ENCODE peak calls at places on chromosomes 16 and 17, in six cellular contexts. One of them, this sample, is unnamed.

GRCh38 chr17:2266045-2266864 is 37.3 kb downstream of the SMG6 start:
- DNase-seq in HTR-8/SVneo: no peak
- DNase-seq in Calu3: no peak
- DNase-seq in A549: no peak
- DNase-seq in activated T-helper 1 cell treated with Interleukin-2 at 50 U/mL for 16 hours: peak
- DNase-seq in bronchial epithelial cell: no peak
- DNase-seq in this sample: peak

GRCh38 chr17:15036238-15036637 is 228.9 kb downstream of the PMP22 start:
- DNase-seq in bronchial epithelial cell: no peak
- DNase-seq in A549: no peak
- DNase-seq in Calu3: no peak
- DNase-seq in activated T-helper 1 cell treated with Interleukin-2 at 50 U/mL for 16 hours: no peak
- DNase-seq in HTR-8/SVneo: no peak
- DNase-seq in this sample: no peak

GRCh38 chr17:17504341-17505140 is 8.3 kb upstream of the RASD1 start:
- DNase-seq in activated T-helper 1 cell treated with Interleukin-2 at 50 U/mL for 16 hours: no peak
- DNase-seq in A549: no peak
- DNase-seq in Calu3: no peak
- DNase-seq in HTR-8/SVneo: no peak
- DNase-seq in bronchial epithelial cell: no peak
- DNase-seq in this sample: no peak

GRCh38 chr17:30495586-30495985 is 18.4 kb downstream of the GOSR1 start:
- DNase-seq in A549: no peak
- DNase-seq in Calu3: no peak
- DNase-seq in activated T-helper 1 cell treated with Interleukin-2 at 50 U/mL for 16 hours: no peak
- DNase-seq in bronchial epithelial cell: no peak
- DNase-seq in HTR-8/SVneo: no peak
- DNase-seq in this sample: no peak

GRCh38 chr16:57354311-57354710 is 4.3 kb upstream of the CCL22 start:
- DNase-seq in Calu3: no peak
- DNase-seq in A549: no peak
- DNase-seq in activated T-helper 1 cell treated with Interleukin-2 at 50 U/mL for 16 hours: no peak
- DNase-seq in HTR-8/SVneo: no peak
- DNase-seq in bronchial epithelial cell: no peak
- DNase-seq in this sample: no peak

GRCh38 chr16:86099326-86099725 is 200.4 kb downstream of the IRF8 start:
- DNase-seq in A549: no peak
- DNase-seq in bronchial epithelial cell: no peak
- DNase-seq in activated T-helper 1 cell treated with Interleukin-2 at 50 U/mL for 16 hours: no peak
- DNase-seq in HTR-8/SVneo: no peak
- DNase-seq in Calu3: no peak
- DNase-seq in this sample: no peak

GRCh38 chr16:87092958-87093357 is 224.2 kb downstream of the C16orf95 start:
- DNase-seq in bronchial epithelial cell: no peak
- DNase-seq in HTR-8/SVneo: no peak
- DNase-seq in A549: no peak
- DNase-seq in Calu3: no peak
- DNase-seq in activated T-helper 1 cell treated with Interleukin-2 at 50 U/mL for 16 hours: no peak
- DNase-seq in this sample: no peak

GRCh38 chr16:57949595-57950238 is 21.2 kb downstream of the CNGB1 start:
- DNase-seq in HTR-8/SVneo: no peak
- DNase-seq in A549: no peak
- DNase-seq in Calu3: no peak
- DNase-seq in bronchial epithelial cell: no peak
- DNase-seq in activated T-helper 1 cell treated with Interleukin-2 at 50 U/mL for 16 hours: no peak
- DNase-seq in this sample: no peak

GRCh38 chr16:81237282-81237681 is 1.2 kb upstream of the BCO1 start:
- DNase-seq in activated T-helper 1 cell treated with Interleukin-2 at 50 U/mL for 16 hours: no peak
- DNase-seq in A549: no peak
- DNase-seq in HTR-8/SVneo: no peak
- DNase-seq in bronchial epithelial cell: peak
- DNase-seq in Calu3: no peak
- DNase-seq in this sample: no peak

GRCh38 chr17:62898239-62898864 is 67.7 kb upstream of the TANC2 start:
- DNase-seq in bronchial epithelial cell: no peak
- DNase-seq in A549: no peak
- DNase-seq in Calu3: no peak
- DNase-seq in activated T-helper 1 cell treated with Interleukin-2 at 50 U/mL for 16 hours: no peak
- DNase-seq in HTR-8/SVneo: peak
- DNase-seq in this sample: no peak

GRCh38 chr16:8565498-8565897 is 24.8 kb downstream of the TMEM114 start:
- DNase-seq in HTR-8/SVneo: no peak
- DNase-seq in activated T-helper 1 cell treated with Interleukin-2 at 50 U/mL for 16 hours: no peak
- DNase-seq in A549: no peak
- DNase-seq in Calu3: peak
- DNase-seq in bronchial epithelial cell: no peak
- DNase-seq in this sample: no peak

GRCh38 chr17:65261152-65261551 is 124.0 kb downstream of the RGS9 start:
- DNase-seq in activated T-helper 1 cell treated with Interleukin-2 at 50 U/mL for 16 hours: no peak
- DNase-seq in Calu3: no peak
- DNase-seq in HTR-8/SVneo: no peak
- DNase-seq in A549: no peak
- DNase-seq in bronchial epithelial cell: no peak
- DNase-seq in this sample: no peak

GRCh38 chr17:79942591-79943353 is 92.9 kb downstream of the TBC1D16 start:
- DNase-seq in activated T-helper 1 cell treated with Interleukin-2 at 50 U/mL for 16 hours: no peak
- DNase-seq in A549: no peak
- DNase-seq in HTR-8/SVneo: no peak
- DNase-seq in Calu3: no peak
- DNase-seq in bronchial epithelial cell: no peak
- DNase-seq in this sample: no peak

GRCh38 chr16:51615141-51615540 is 464.1 kb upstream of the SALL1 start:
- DNase-seq in HTR-8/SVneo: no peak
- DNase-seq in bronchial epithelial cell: no peak
- DNase-seq in A549: no peak
- DNase-seq in Calu3: no peak
- DNase-seq in activated T-helper 1 cell treated with Interleukin-2 at 50 U/mL for 16 hours: no peak
- DNase-seq in this sample: no peak

GRCh38 chr17:41620583-41621434 is 3.6 kb downstream of the KRT17 start:
- DNase-seq in Calu3: no peak
- DNase-seq in activated T-helper 1 cell treated with Interleukin-2 at 50 U/mL for 16 hours: no peak
- DNase-seq in A549: no peak
- DNase-seq in HTR-8/SVneo: no peak
- DNase-seq in bronchial epithelial cell: peak
- DNase-seq in this sample: no peak

GRCh38 chr16:75491876-75492275 is 3.4 kb downstream of the CHST6 start:
- DNase-seq in A549: peak
- DNase-seq in HTR-8/SVneo: peak
- DNase-seq in bronchial epithelial cell: no peak
- DNase-seq in Calu3: peak
- DNase-seq in activated T-helper 1 cell treated with Interleukin-2 at 50 U/mL for 16 hours: no peak
- DNase-seq in this sample: no peak

GRCh38 chr16:49023095-49023494 is 258.5 kb downstream of the CBLN1 start:
- DNase-seq in A549: no peak
- DNase-seq in Calu3: no peak
- DNase-seq in bronchial epithelial cell: peak
- DNase-seq in activated T-helper 1 cell treated with Interleukin-2 at 50 U/mL for 16 hours: no peak
- DNase-seq in HTR-8/SVneo: peak
- DNase-seq in this sample: no peak

GRCh38 chr16:51433597-51433996 is 282.5 kb upstream of the SALL1 start:
- DNase-seq in Calu3: no peak
- DNase-seq in A549: no peak
- DNase-seq in bronchial epithelial cell: no peak
- DNase-seq in HTR-8/SVneo: no peak
- DNase-seq in activated T-helper 1 cell treated with Interleukin-2 at 50 U/mL for 16 hours: no peak
- DNase-seq in this sample: no peak

GRCh38 chr16:85498607-85499006 is 114.5 kb upstream of the GSE1 start:
- DNase-seq in Calu3: no peak
- DNase-seq in bronchial epithelial cell: no peak
- DNase-seq in A549: no peak
- DNase-seq in HTR-8/SVneo: no peak
- DNase-seq in activated T-helper 1 cell treated with Interleukin-2 at 50 U/mL for 16 hours: no peak
- DNase-seq in this sample: no peak

GRCh38 chr16:15907863-15908478 is 19.6 kb upstream of the CEP20 start:
- DNase-seq in bronchial epithelial cell: peak
- DNase-seq in Calu3: peak
- DNase-seq in HTR-8/SVneo: peak
- DNase-seq in activated T-helper 1 cell treated with Interleukin-2 at 50 U/mL for 16 hours: no peak
- DNase-seq in A549: peak
- DNase-seq in this sample: no peak

GRCh38 chr16:69393898-69394849 is 8.4 kb upstream of the TERF2 start:
- DNase-seq in HTR-8/SVneo: no peak
- DNase-seq in Calu3: no peak
- DNase-seq in bronchial epithelial cell: no peak
- DNase-seq in activated T-helper 1 cell treated with Interleukin-2 at 50 U/mL for 16 hours: no peak
- DNase-seq in A549: no peak
- DNase-seq in this sample: no peak

GRCh38 chr16:20300312-20301097 is 26.8 kb downstream of the GP2 start:
- DNase-seq in Calu3: peak
- DNase-seq in bronchial epithelial cell: peak
- DNase-seq in activated T-helper 1 cell treated with Interleukin-2 at 50 U/mL for 16 hours: no peak
- DNase-seq in HTR-8/SVneo: peak
- DNase-seq in A549: peak
- DNase-seq in this sample: no peak

This sample was measured in T-helper 22 cell.